ENCODE peak calls at places on chromosomes 5 and 9, in ten cellular contexts. M, F, E, W, L, N, K, V, J and H are unnamed samples.

GRCh38 chr5:91591076-91591475 is 208.0 kb upstream of the ARRDC3 start:
- DNase-seq in F (no peak), L (no peak), J (no peak), N (no peak), K (peak), V (peak), W (peak), M (no peak), E (no peak), H (no peak)

GRCh38 chr9:99867968-99868367 is 38.5 kb upstream of the STX17 start:
- DNase-seq in W (no peak), J (no peak), L (no peak), M (no peak), K (no peak), V (no peak), E (no peak), F (no peak), N (no peak), H (no peak)

GRCh38 chr9:91119679-91120078 is 242.0 kb downstream of the AUH start:
- DNase-seq in V (no peak), N (no peak), L (no peak), K (no peak), F (no peak), E (no peak), W (no peak), M (no peak), J (peak), H (no peak)

GRCh38 chr5:168126606-168127005 is 164.8 kb upstream of the WWC1 start:
- DNase-seq in W (no peak), M (no peak), E (no peak), N (no peak), V (no peak), L (no peak), K (no peak), F (no peak), J (no peak), H (no peak)

GRCh38 chr5:148996270-148996669 is 66.6 kb downstream of the SH3TC2 start:
- DNase-seq in V (no peak), E (no peak), J (no peak), M (no peak), N (no peak), F (no peak), W (no peak), L (no peak), K (no peak), H (no peak)

GRCh38 chr5:76622973-76623596 is at the start of gene F2RL2:
- DNase-seq in W (peak), E (no peak), K (peak), N (no peak), F (no peak), L (no peak), J (peak), V (peak), M (no peak), H (no peak)

GRCh38 chr9:224540-225520 is 10.2 kb downstream of the DOCK8 start:
- DNase-seq in F (no peak), V (no peak), N (no peak), K (peak), E (no peak), W (no peak), M (no peak), J (no peak), L (no peak), H (no peak)

GRCh38 chr5:16812911-16813310 is 123.2 kb downstream of the MYO10 start:
- DNase-seq in L (no peak), W (no peak), E (no peak), K (peak), N (peak), F (no peak), V (no peak), M (no peak), J (no peak), H (no peak)

GRCh38 chr5:18394154-18394804 is 760.0 kb downstream of the TAF11L14 start:
- DNase-seq in K (peak), E (peak), N (peak), L (no peak), M (peak), J (no peak), V (no peak), F (no peak), W (peak), H (peak)

GRCh38 chr9:133855802-133856592 is 117.8 kb upstream of the SARDH start:
- DNase-seq in W (no peak), J (no peak), K (peak), M (no peak), E (no peak), N (no peak), F (no peak), V (no peak), L (no peak), H (no peak)

GRCh38 chr9:128082173-128082572 is 14.1 kb downstream of the SLC25A25 start:
- DNase-seq in E (no peak), L (no peak), M (no peak), J (no peak), F (no peak), N (peak), V (no peak), W (no peak), K (no peak), H (no peak)

GRCh38 chr5:94218374-94218773 is 400.0 kb downstream of the KIAA0825 start:
- DNase-seq in J (peak), E (no peak), M (no peak), L (no peak), F (no peak), K (no peak), W (no peak), V (no peak), N (no peak), H (no peak)

GRCh38 chr5:129094924-129095797 is 612 bp downstream of the ISOC1 start:
- DNase-seq in F (peak), N (peak), J (peak), K (peak), M (no peak), W (peak), E (no peak), L (no peak), V (peak), H (peak)

GRCh38 chr5:132103380-132103951 is 29.9 kb downstream of the CSF2 start:
- DNase-seq in J (peak), F (peak), N (no peak), M (no peak), K (peak), W (no peak), L (peak), E (peak), V (peak), H (peak)

GRCh38 chr5:148443998-148444397 is 60.2 kb downstream of the FBXO38 start:
- DNase-seq in E (peak), L (peak), N (peak), F (no peak), J (peak), V (peak), W (peak), K (peak), M (no peak), H (peak)

GRCh38 chr9:131276891-131277672 is 772 bp upstream of the FAM78A start:
- DNase-seq in K (no peak), W (no peak), L (no peak), V (no peak), J (no peak), N (no peak), F (no peak), M (no peak), E (peak), H (peak)

GRCh38 chr5:16736158-16736994 is 119.6 kb upstream of the RETREG1 start:
- DNase-seq in N (peak), J (peak), M (no peak), W (no peak), K (no peak), E (no peak), V (no peak), F (no peak), L (no peak), H (no peak)

GRCh38 chr9:4344946-4345345 is 45.1 kb upstream of the GLIS3 start:
- DNase-seq in E (no peak), V (no peak), J (no peak), L (no peak), W (no peak), M (no peak), K (no peak), N (no peak), F (no peak), H (no peak)